ENCODE peak calls at places on chromosomes 2 and 18, in six cellular contexts. One of them, this sample, is unnamed.

GRCh38 chr2:174546519-174547506 is 50.8 kb downstream of the WIPF1 start:
- DNase-seq in Calu3: peak
- DNase-seq in neural progenitor cell: peak
- DNase-seq in progenitor cell of endocrine pancreas: no peak
- DNase-seq in GM06990: no peak
- DNase-seq in GM13976: peak
- DNase-seq in this sample: peak

GRCh38 chr2:103959174-103960125 is 894.5 kb upstream of the POU3F3 start:
- DNase-seq in progenitor cell of endocrine pancreas: peak
- DNase-seq in neural progenitor cell: peak
- DNase-seq in GM13976: peak
- DNase-seq in GM06990: no peak
- DNase-seq in Calu3: peak
- DNase-seq in this sample: peak

GRCh38 chr2:73946666-73947065 is 20.0 kb downstream of the DGUOK start:
- DNase-seq in GM13976: no peak
- DNase-seq in neural progenitor cell: no peak
- DNase-seq in Calu3: no peak
- DNase-seq in progenitor cell of endocrine pancreas: no peak
- DNase-seq in GM06990: no peak
- DNase-seq in this sample: no peak

GRCh38 chr2:220619525-220620267 is 952.4 kb downstream of the EPHA4 start:
- DNase-seq in Calu3: peak
- DNase-seq in neural progenitor cell: no peak
- DNase-seq in GM13976: no peak
- DNase-seq in progenitor cell of endocrine pancreas: no peak
- DNase-seq in GM06990: no peak
- DNase-seq in this sample: no peak

GRCh38 chr2:170974304-170974993 is 45.4 kb downstream of the GORASP2 start:
- DNase-seq in Calu3: peak
- DNase-seq in progenitor cell of endocrine pancreas: no peak
- DNase-seq in GM13976: no peak
- DNase-seq in neural progenitor cell: peak
- DNase-seq in GM06990: no peak
- DNase-seq in this sample: peak

GRCh38 chr2:182291296-182291695 is 135.5 kb downstream of the PDE1A start:
- DNase-seq in progenitor cell of endocrine pancreas: no peak
- DNase-seq in GM06990: no peak
- DNase-seq in neural progenitor cell: no peak
- DNase-seq in Calu3: no peak
- DNase-seq in GM13976: no peak
- DNase-seq in this sample: no peak

GRCh38 chr2:54557211-54557600 is 101.1 kb downstream of the SPTBN1 start:
- DNase-seq in Calu3: no peak
- DNase-seq in GM13976: no peak
- DNase-seq in GM06990: no peak
- DNase-seq in neural progenitor cell: no peak
- DNase-seq in progenitor cell of endocrine pancreas: no peak
- DNase-seq in this sample: no peak

GRCh38 chr2:202588647-202589581 is 45.9 kb upstream of the FAM117B start:
- DNase-seq in progenitor cell of endocrine pancreas: peak
- DNase-seq in GM13976: peak
- DNase-seq in GM06990: no peak
- DNase-seq in neural progenitor cell: peak
- DNase-seq in Calu3: peak
- DNase-seq in this sample: peak

GRCh38 chr2:48270209-48270608 is 259.7 kb upstream of the STON1 start:
- DNase-seq in GM06990: no peak
- DNase-seq in GM13976: no peak
- DNase-seq in progenitor cell of endocrine pancreas: no peak
- DNase-seq in neural progenitor cell: no peak
- DNase-seq in Calu3: no peak
- DNase-seq in this sample: no peak

GRCh38 chr2:174333502-174334277 is 1.1 kb upstream of the SP9 start:
- DNase-seq in progenitor cell of endocrine pancreas: no peak
- DNase-seq in Calu3: no peak
- DNase-seq in GM06990: peak
- DNase-seq in GM13976: peak
- DNase-seq in neural progenitor cell: peak
- DNase-seq in this sample: peak

GRCh38 chr2:74894261-74895030 is 60.5 kb downstream of the HK2 start:
- DNase-seq in progenitor cell of endocrine pancreas: no peak
- DNase-seq in Calu3: no peak
- DNase-seq in GM13976: no peak
- DNase-seq in GM06990: no peak
- DNase-seq in neural progenitor cell: no peak
- DNase-seq in this sample: no peak

GRCh38 chr2:44150473-44150872 is 18.2 kb upstream of the PPM1B start:
- DNase-seq in neural progenitor cell: no peak
- DNase-seq in progenitor cell of endocrine pancreas: no peak
- DNase-seq in GM06990: no peak
- DNase-seq in GM13976: no peak
- DNase-seq in Calu3: no peak
- DNase-seq in this sample: no peak

GRCh38 chr2:38509322-38509946 is 93.3 kb downstream of the HNRNPLL start:
- DNase-seq in GM06990: no peak
- DNase-seq in GM13976: no peak
- DNase-seq in neural progenitor cell: no peak
- DNase-seq in progenitor cell of endocrine pancreas: no peak
- DNase-seq in Calu3: no peak
- DNase-seq in this sample: no peak

GRCh38 chr2:48471048-48471474 is 58.9 kb upstream of the STON1 start:
- DNase-seq in GM13976: no peak
- DNase-seq in Calu3: peak
- DNase-seq in neural progenitor cell: peak
- DNase-seq in progenitor cell of endocrine pancreas: no peak
- DNase-seq in GM06990: no peak
- DNase-seq in this sample: no peak

DNA sequence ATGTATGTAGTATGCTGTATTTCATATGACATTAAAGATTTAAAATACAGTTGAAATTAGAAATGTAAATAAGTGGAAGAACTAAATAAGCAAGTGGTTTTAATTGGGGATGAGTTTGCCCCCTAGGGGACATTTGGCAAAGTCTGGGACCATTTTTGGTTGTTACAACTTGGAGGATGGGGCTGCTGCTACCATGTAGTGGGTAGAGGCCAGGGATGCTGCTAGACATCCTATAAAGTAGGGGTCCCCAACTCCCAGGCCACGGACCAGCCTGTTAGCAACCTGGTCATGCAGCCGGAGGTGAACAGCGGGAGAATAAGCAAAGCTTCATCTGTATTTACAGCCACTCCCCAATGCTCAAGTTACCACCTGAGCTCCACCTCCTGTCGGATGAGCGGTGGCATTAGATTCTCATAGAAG is 27.9 kb upstream of the ASNSD1 start:
- DNase-seq in neural progenitor cell: no peak
- DNase-seq in GM06990: no peak
- DNase-seq in GM13976: no peak
- DNase-seq in progenitor cell of endocrine pancreas: no peak
- DNase-seq in Calu3: peak
- DNase-seq in this sample: no peak
- TF ChIP-seq CTCF in neural progenitor cell: peak
- TF ChIP-seq CTCF in GM06990: peak
- TF ChIP-seq CTCF in GM13976: no peak
- TF ChIP-seq CTCF in progenitor cell of endocrine pancreas: peak
- TF ChIP-seq CTCF in Calu3: peak
- TF ChIP-seq CTCF in this sample: no peak

GRCh38 chr2:238875531-238876231 is 27.8 kb downstream of the TWIST2 start:
- DNase-seq in progenitor cell of endocrine pancreas: no peak
- DNase-seq in Calu3: no peak
- DNase-seq in GM06990: no peak
- DNase-seq in neural progenitor cell: no peak
- DNase-seq in GM13976: no peak
- DNase-seq in this sample: no peak

GRCh38 chr2:238876232-238876630 is 28.3 kb downstream of the TWIST2 start:
- DNase-seq in GM06990: no peak
- DNase-seq in neural progenitor cell: no peak
- DNase-seq in progenitor cell of endocrine pancreas: no peak
- DNase-seq in Calu3: no peak
- DNase-seq in GM13976: no peak
- DNase-seq in this sample: no peak

GRCh38 chr2:238879020-238879419 is 31.1 kb downstream of the TWIST2 start:
- DNase-seq in Calu3: no peak
- DNase-seq in neural progenitor cell: no peak
- DNase-seq in progenitor cell of endocrine pancreas: no peak
- DNase-seq in GM13976: no peak
- DNase-seq in GM06990: no peak
- DNase-seq in this sample: no peak

GRCh38 chr2:238879621-238880377 is 31.9 kb downstream of the TWIST2 start:
- DNase-seq in neural progenitor cell: no peak
- DNase-seq in GM13976: no peak
- DNase-seq in progenitor cell of endocrine pancreas: no peak
- DNase-seq in Calu3: no peak
- DNase-seq in GM06990: no peak
- DNase-seq in this sample: no peak

GRCh38 chr2:238878051-238878735 is 30.3 kb downstream of the TWIST2 start:
- DNase-seq in GM13976: no peak
- DNase-seq in GM06990: no peak
- DNase-seq in progenitor cell of endocrine pancreas: no peak
- DNase-seq in neural progenitor cell: no peak
- DNase-seq in Calu3: no peak
- DNase-seq in this sample: no peak
- TF ChIP-seq CTCF in GM13976: no peak
- TF ChIP-seq CTCF in GM06990: no peak
- TF ChIP-seq CTCF in progenitor cell of endocrine pancreas: no peak
- TF ChIP-seq CTCF in neural progenitor cell: no peak
- TF ChIP-seq CTCF in Calu3: no peak
- TF ChIP-seq CTCF in this sample: no peak

DNA sequence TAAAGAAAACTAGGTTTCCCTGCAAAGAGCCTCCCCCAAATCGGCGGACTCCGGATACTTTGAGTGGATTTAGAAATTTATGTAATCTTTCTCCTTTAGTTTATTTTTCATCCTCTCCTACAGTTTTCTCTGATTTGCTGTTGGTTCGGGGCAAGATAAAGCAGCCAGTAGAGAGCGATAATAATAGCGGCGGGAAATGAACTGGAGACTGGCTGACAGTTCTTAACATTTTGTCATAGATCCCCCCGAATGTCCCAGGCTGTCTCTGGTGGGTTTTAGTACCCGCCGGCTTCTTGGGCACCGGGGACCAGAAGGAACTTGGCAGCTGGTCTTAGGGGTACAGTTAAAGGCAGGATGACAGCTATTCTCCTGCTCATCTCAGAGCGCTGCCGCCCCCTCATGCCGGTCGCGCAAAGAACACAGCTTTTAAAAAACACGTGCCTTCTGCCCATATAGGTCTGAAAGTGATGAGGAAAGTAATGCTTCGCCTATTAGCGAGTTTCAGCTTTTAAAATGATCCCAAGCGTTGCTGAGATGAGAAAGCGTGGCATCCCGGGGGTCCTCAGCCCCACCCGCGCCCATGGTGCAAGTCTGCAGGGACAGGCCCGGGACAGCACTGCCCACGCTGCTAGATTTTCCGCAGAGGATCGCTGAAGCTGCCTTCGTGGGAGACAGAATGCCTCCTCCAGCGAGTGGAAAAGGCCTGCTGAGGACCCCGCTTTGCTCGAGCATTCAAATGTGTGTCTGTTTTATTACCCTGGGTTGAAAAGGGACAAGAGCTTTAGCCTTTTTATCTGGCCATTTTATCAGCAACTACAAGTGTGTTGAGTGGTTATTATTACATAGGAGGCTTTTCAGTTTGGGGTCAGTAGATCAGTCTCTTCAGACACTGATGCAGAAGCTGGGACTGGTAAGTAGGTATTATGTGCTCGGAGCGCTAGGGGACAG is 3.8 kb downstream of the ONECUT2 start:
- DNase-seq in neural progenitor cell: peak
- DNase-seq in Calu3: peak
- DNase-seq in GM13976: peak
- DNase-seq in GM06990: no peak
- DNase-seq in progenitor cell of endocrine pancreas: no peak
- DNase-seq in this sample: peak
- TF ChIP-seq CTCF in neural progenitor cell: peak
- TF ChIP-seq CTCF in Calu3: no peak
- TF ChIP-seq CTCF in GM13976: no peak
- TF ChIP-seq CTCF in GM06990: no peak
- TF ChIP-seq CTCF in progenitor cell of endocrine pancreas: peak
- TF ChIP-seq CTCF in this sample: no peak

DNA sequence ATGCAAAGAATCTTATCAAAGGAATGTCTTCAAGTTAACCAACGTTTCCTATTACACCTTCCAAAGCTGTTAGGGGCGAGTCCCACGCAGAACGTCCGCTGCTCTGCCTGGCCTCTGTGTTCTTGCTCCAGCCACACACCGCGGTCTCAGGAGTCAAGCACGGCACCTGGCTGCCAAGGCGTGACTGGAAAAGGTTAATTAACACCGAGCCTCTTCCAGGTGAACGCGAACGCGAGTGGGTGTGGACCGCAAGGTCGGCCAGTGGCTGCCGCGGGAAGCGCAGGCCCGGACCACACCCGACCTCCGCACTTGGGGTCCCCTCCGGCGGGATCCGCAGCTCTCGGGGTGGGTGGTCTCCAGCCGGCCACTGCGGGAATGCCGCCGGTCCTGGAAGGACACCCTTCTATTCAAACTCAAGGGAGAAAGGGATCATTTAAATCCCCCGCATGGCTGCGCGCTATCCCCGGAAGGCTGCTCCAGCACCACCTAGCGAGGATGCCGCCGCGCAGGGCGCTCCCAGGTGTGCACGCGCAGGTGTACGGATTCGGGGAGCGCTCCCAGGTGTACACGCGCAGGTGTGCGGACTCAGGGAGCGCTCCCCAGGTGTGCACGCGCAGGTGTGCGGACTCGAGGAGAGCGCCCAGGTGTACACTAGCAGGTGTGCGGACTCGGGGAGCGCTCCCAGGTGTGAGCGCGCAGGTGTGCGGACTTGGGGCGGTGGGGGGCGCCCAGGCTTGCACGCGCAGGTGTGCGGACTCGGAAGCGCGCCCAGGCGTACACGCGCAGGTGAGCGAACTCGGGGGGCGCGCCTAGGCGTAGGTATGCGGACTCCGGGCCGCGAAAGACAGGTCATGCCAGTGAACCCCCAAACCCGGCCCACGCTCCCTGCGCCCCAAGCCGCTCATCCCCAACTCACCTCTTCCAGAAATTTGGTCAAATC is 662 bp downstream of the CYB5A start:
- DNase-seq in progenitor cell of endocrine pancreas: peak
- DNase-seq in GM13976: peak
- DNase-seq in GM06990: peak
- DNase-seq in neural progenitor cell: peak
- DNase-seq in Calu3: peak
- DNase-seq in this sample: no peak
- TF ChIP-seq CTCF in progenitor cell of endocrine pancreas: peak
- TF ChIP-seq CTCF in GM13976: no peak
- TF ChIP-seq CTCF in GM06990: no peak
- TF ChIP-seq CTCF in neural progenitor cell: peak
- TF ChIP-seq CTCF in Calu3: peak
- TF ChIP-seq CTCF in this sample: no peak

DNA sequence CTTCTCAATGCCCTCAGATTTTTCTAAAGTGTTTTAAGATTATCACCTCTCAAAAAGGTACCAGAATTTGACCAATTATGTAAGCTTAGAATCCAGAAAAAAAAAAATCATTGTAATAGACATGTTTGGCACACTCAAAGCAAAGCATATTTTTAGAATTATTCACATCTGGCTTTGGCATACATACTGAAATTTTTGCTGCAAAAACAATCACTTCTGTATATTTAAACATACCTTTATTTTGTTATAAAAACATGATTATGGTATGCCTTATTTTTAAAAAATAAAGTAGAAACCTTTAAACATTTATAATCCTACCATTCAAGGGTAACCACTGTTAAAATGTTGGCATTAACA is 143.3 kb downstream of the ESCO1 start:
- DNase-seq in progenitor cell of endocrine pancreas: no peak
- DNase-seq in GM06990: no peak
- DNase-seq in GM13976: no peak
- DNase-seq in neural progenitor cell: no peak
- DNase-seq in Calu3: no peak
- DNase-seq in this sample: no peak
- TF ChIP-seq CTCF in progenitor cell of endocrine pancreas: no peak
- TF ChIP-seq CTCF in GM06990: no peak
- TF ChIP-seq CTCF in GM13976: no peak
- TF ChIP-seq CTCF in neural progenitor cell: no peak
- TF ChIP-seq CTCF in Calu3: no peak
- TF ChIP-seq CTCF in this sample: no peak